ENCODE peak calls at places on chromosomes 11 and 22, in seven cellular contexts. U, O, G, Q, X, B and J are unnamed samples.

GRCh38 chr22:40193429-40194421 is 16.0 kb downstream of the TNRC6B start:
- DNase-seq in U (no peak), O (no peak), G (no peak), Q (no peak), X (peak), B (no peak), J (no peak)

GRCh38 chr11:84720706-84721402 is 906.3 kb downstream of the DLG2 start:
- DNase-seq in U (peak), O (no peak), G (peak), Q (no peak), X (no peak), B (no peak), J (no peak)

GRCh38 chr11:130452941-130453340 is 4.5 kb downstream of the ADAMTS15 start:
- DNase-seq in U (no peak), O (no peak), G (no peak), Q (no peak), X (no peak), B (no peak), J (no peak)

GRCh38 chr11:45285289-45285828 is 782 bp downstream of the SYT13 start:
- DNase-seq in U (peak), O (peak), G (no peak), Q (no peak), X (no peak), B (no peak), J (no peak)

GRCh38 chr11:87897921-87898320 is 277.3 kb downstream of the RAB38 start:
- DNase-seq in U (no peak), O (no peak), G (no peak), Q (no peak), X (no peak), B (no peak), J (no peak)

GRCh38 chr11:126202646-126203359 is 8.6 kb downstream of the RPUSD4 start:
- DNase-seq in U (no peak), O (no peak), G (no peak), Q (no peak), X (no peak), B (no peak), J (no peak)

GRCh38 chr11:1534171-1534570 is 37.9 kb downstream of the DUSP8 start:
- DNase-seq in U (no peak), O (no peak), G (no peak), Q (no peak), X (no peak), B (no peak), J (no peak)

GRCh38 chr11:76083563-76084451 is 122.5 kb downstream of the WNT11 start:
- DNase-seq in U (no peak), O (no peak), G (no peak), Q (no peak), X (peak), B (no peak), J (no peak)

GRCh38 chr11:61195016-61195695 is 8.2 kb upstream of the PGA3 start:
- DNase-seq in U (no peak), O (no peak), G (no peak), Q (no peak), X (no peak), B (no peak), J (no peak)

GRCh38 chr11:126716456-126717083 is 284.0 kb downstream of the KIRREL3 start:
- DNase-seq in U (peak), O (no peak), G (peak), Q (peak), X (no peak), B (no peak), J (no peak)

GRCh38 chr11:49208006-49208721 is at the start of gene FOLH1:
- DNase-seq in U (peak), O (peak), G (no peak), Q (no peak), X (peak), B (no peak), J (no peak)

GRCh38 chr22:44735518-44736428 is 16.6 kb upstream of the ARHGAP8 start:
- DNase-seq in U (peak), O (no peak), G (peak), Q (peak), X (peak), B (no peak), J (peak)

GRCh38 chr11:97743205-97743742 is 1277.5 kb upstream of the CNTN5 start:
- DNase-seq in U (no peak), O (no peak), G (no peak), Q (no peak), X (peak), B (no peak), J (no peak)

GRCh38 chr11:66048525-66049313 is at the start of gene GAL3ST3:
- DNase-seq in U (peak), O (no peak), G (no peak), Q (no peak), X (no peak), B (no peak), J (no peak)

GRCh38 chr22:42262964-42263363 is 7.5 kb downstream of the TCF20 start:
- DNase-seq in U (no peak), O (peak), G (no peak), Q (no peak), X (no peak), B (no peak), J (no peak)

GRCh38 chr11:17542249-17542648 is 2.0 kb downstream of the USH1C start:
- DNase-seq in U (no peak), O (no peak), G (no peak), Q (no peak), X (no peak), B (no peak), J (no peak)